ENCODE peak calls at places on chromosome 2, in eight cellular contexts. One of them, this sample, is unnamed.

GRCh38 chr2:75099521-75099922 is 99.8 kb downstream of the TACR1 start:
- DNase-seq in astrocyte of the cerebellum: no peak
- DNase-seq in activated CD4-positive, alpha-beta T cell treated with anti-CD3 and anti-CD28 coated beads for 24 hours: no peak
- DNase-seq in T-cell: no peak
- DNase-seq in fibroblast of the aortic adventitia: no peak
- DNase-seq in RWPE1: no peak
- DNase-seq in mesothelial cell of epicardium: no peak
- DNase-seq in activated CD8-positive, alpha-beta memory T cell treated with anti-CD3 and anti-CD28 coated beads for 1 hour: no peak
- DNase-seq in this sample: no peak

GRCh38 chr2:179850188-179850587 is 11.2 kb downstream of the ZNF385B start:
- DNase-seq in astrocyte of the cerebellum: peak
- DNase-seq in T-cell: no peak
- DNase-seq in RWPE1: peak
- DNase-seq in activated CD4-positive, alpha-beta T cell treated with anti-CD3 and anti-CD28 coated beads for 24 hours: no peak
- DNase-seq in mesothelial cell of epicardium: no peak
- DNase-seq in fibroblast of the aortic adventitia: peak
- DNase-seq in activated CD8-positive, alpha-beta memory T cell treated with anti-CD3 and anti-CD28 coated beads for 1 hour: no peak
- DNase-seq in this sample: no peak

GRCh38 chr2:235747868-235748144 is 254.0 kb downstream of the AGAP1 start:
- DNase-seq in astrocyte of the cerebellum: no peak
- DNase-seq in T-cell: no peak
- DNase-seq in mesothelial cell of epicardium: no peak
- DNase-seq in fibroblast of the aortic adventitia: no peak
- DNase-seq in activated CD8-positive, alpha-beta memory T cell treated with anti-CD3 and anti-CD28 coated beads for 1 hour: no peak
- DNase-seq in activated CD4-positive, alpha-beta T cell treated with anti-CD3 and anti-CD28 coated beads for 24 hours: no peak
- DNase-seq in RWPE1: peak
- DNase-seq in this sample: no peak

GRCh38 chr2:4556136-4556535 is 852.8 kb downstream of the DCDC2C start:
- DNase-seq in RWPE1: no peak
- DNase-seq in T-cell: no peak
- DNase-seq in fibroblast of the aortic adventitia: no peak
- DNase-seq in astrocyte of the cerebellum: no peak
- DNase-seq in activated CD4-positive, alpha-beta T cell treated with anti-CD3 and anti-CD28 coated beads for 24 hours: no peak
- DNase-seq in activated CD8-positive, alpha-beta memory T cell treated with anti-CD3 and anti-CD28 coated beads for 1 hour: no peak
- DNase-seq in mesothelial cell of epicardium: no peak
- DNase-seq in this sample: no peak

GRCh38 chr2:166314022-166314759 is 61.6 kb downstream of the SCN9A start:
- DNase-seq in RWPE1: peak
- DNase-seq in activated CD4-positive, alpha-beta T cell treated with anti-CD3 and anti-CD28 coated beads for 24 hours: no peak
- DNase-seq in mesothelial cell of epicardium: no peak
- DNase-seq in astrocyte of the cerebellum: peak
- DNase-seq in fibroblast of the aortic adventitia: peak
- DNase-seq in T-cell: no peak
- DNase-seq in activated CD8-positive, alpha-beta memory T cell treated with anti-CD3 and anti-CD28 coated beads for 1 hour: no peak
- DNase-seq in this sample: no peak

GRCh38 chr2:98908909-98909308 is 27.1 kb downstream of the CRACDL start:
- DNase-seq in RWPE1: no peak
- DNase-seq in activated CD4-positive, alpha-beta T cell treated with anti-CD3 and anti-CD28 coated beads for 24 hours: no peak
- DNase-seq in T-cell: no peak
- DNase-seq in astrocyte of the cerebellum: no peak
- DNase-seq in activated CD8-positive, alpha-beta memory T cell treated with anti-CD3 and anti-CD28 coated beads for 1 hour: no peak
- DNase-seq in fibroblast of the aortic adventitia: peak
- DNase-seq in mesothelial cell of epicardium: no peak
- DNase-seq in this sample: peak

GRCh38 chr2:222049946-222050345 is 248.9 kb downstream of the PAX3 start:
- DNase-seq in activated CD4-positive, alpha-beta T cell treated with anti-CD3 and anti-CD28 coated beads for 24 hours: no peak
- DNase-seq in mesothelial cell of epicardium: no peak
- DNase-seq in fibroblast of the aortic adventitia: no peak
- DNase-seq in astrocyte of the cerebellum: peak
- DNase-seq in RWPE1: peak
- DNase-seq in activated CD8-positive, alpha-beta memory T cell treated with anti-CD3 and anti-CD28 coated beads for 1 hour: no peak
- DNase-seq in T-cell: no peak
- DNase-seq in this sample: no peak

GRCh38 chr2:149004836-149005235 is 33.7 kb upstream of the LYPD6B start:
- DNase-seq in fibroblast of the aortic adventitia: no peak
- DNase-seq in T-cell: no peak
- DNase-seq in astrocyte of the cerebellum: peak
- DNase-seq in RWPE1: no peak
- DNase-seq in activated CD4-positive, alpha-beta T cell treated with anti-CD3 and anti-CD28 coated beads for 24 hours: no peak
- DNase-seq in activated CD8-positive, alpha-beta memory T cell treated with anti-CD3 and anti-CD28 coated beads for 1 hour: no peak
- DNase-seq in mesothelial cell of epicardium: no peak
- DNase-seq in this sample: no peak

GRCh38 chr2:234635284-234635683 is 138.4 kb upstream of the ARL4C start:
- DNase-seq in T-cell: no peak
- DNase-seq in astrocyte of the cerebellum: no peak
- DNase-seq in activated CD8-positive, alpha-beta memory T cell treated with anti-CD3 and anti-CD28 coated beads for 1 hour: no peak
- DNase-seq in fibroblast of the aortic adventitia: peak
- DNase-seq in activated CD4-positive, alpha-beta T cell treated with anti-CD3 and anti-CD28 coated beads for 24 hours: no peak
- DNase-seq in mesothelial cell of epicardium: no peak
- DNase-seq in RWPE1: no peak
- DNase-seq in this sample: no peak

GRCh38 chr2:20452551-20452950 is 5.7 kb downstream of the RHOB start:
- DNase-seq in fibroblast of the aortic adventitia: peak
- DNase-seq in astrocyte of the cerebellum: no peak
- DNase-seq in mesothelial cell of epicardium: no peak
- DNase-seq in T-cell: no peak
- DNase-seq in RWPE1: no peak
- DNase-seq in activated CD4-positive, alpha-beta T cell treated with anti-CD3 and anti-CD28 coated beads for 24 hours: no peak
- DNase-seq in activated CD8-positive, alpha-beta memory T cell treated with anti-CD3 and anti-CD28 coated beads for 1 hour: no peak
- DNase-seq in this sample: peak

GRCh38 chr2:65537651-65538385 is 105.4 kb upstream of the SPRED2 start:
- DNase-seq in activated CD4-positive, alpha-beta T cell treated with anti-CD3 and anti-CD28 coated beads for 24 hours: no peak
- DNase-seq in activated CD8-positive, alpha-beta memory T cell treated with anti-CD3 and anti-CD28 coated beads for 1 hour: no peak
- DNase-seq in mesothelial cell of epicardium: no peak
- DNase-seq in T-cell: no peak
- DNase-seq in RWPE1: no peak
- DNase-seq in astrocyte of the cerebellum: no peak
- DNase-seq in fibroblast of the aortic adventitia: peak
- DNase-seq in this sample: no peak

GRCh38 chr2:70958759-70959158 is 19.7 kb upstream of the ANKRD53 start:
- DNase-seq in RWPE1: no peak
- DNase-seq in mesothelial cell of epicardium: peak
- DNase-seq in fibroblast of the aortic adventitia: no peak
- DNase-seq in activated CD8-positive, alpha-beta memory T cell treated with anti-CD3 and anti-CD28 coated beads for 1 hour: no peak
- DNase-seq in T-cell: no peak
- DNase-seq in astrocyte of the cerebellum: no peak
- DNase-seq in activated CD4-positive, alpha-beta T cell treated with anti-CD3 and anti-CD28 coated beads for 24 hours: no peak
- DNase-seq in this sample: peak

This sample was measured in spleen.